ENCODE peak calls at places on chromosomes 16 and 17, in ten cellular contexts. B is WTC11, Y is glomerular endothelial cell, T is GM10248, Z is aorta, F is T47D, X is coronary artery, S is iPS DF 19.7, P is esophagus muscularis mucosa, U is NCI-H2029 treated with DMSO at 0.1 percent for 48 hours. K is an unnamed sample.

GRCh38 chr17:76262732-76263344 is 2.3 kb upstream of the UBALD2 start:
- DNase-seq in T (peak), B (no peak), S (no peak), P (no peak), Y (no peak), Z (no peak), F (peak), U (peak), X (no peak), K (no peak)

GRCh38 chr17:7173687-7174602 is 5.2 kb downstream of the ASGR1 start:
- DNase-seq in T (peak), F (no peak), X (no peak), Z (peak), P (no peak), Y (no peak), B (peak), U (no peak), S (no peak), K (peak)

GRCh38 chr16:20079106-20079505 is 5.4 kb upstream of the GPR139 start:
- DNase-seq in P (no peak), T (no peak), S (no peak), B (no peak), F (no peak), X (no peak), U (no peak), Y (no peak), Z (no peak), K (no peak)

GRCh38 chr17:16215965-16216316 is 607 bp upstream of the NCOR1 start:
- DNase-seq in F (no peak), U (no peak), Z (no peak), Y (no peak), T (peak), S (peak), X (no peak), P (no peak), B (peak), K (no peak)

GRCh38 chr16:8481810-8482209 is 108.5 kb downstream of the TMEM114 start:
- DNase-seq in Y (no peak), U (no peak), Z (no peak), P (no peak), S (no peak), F (no peak), T (no peak), B (no peak), X (no peak), K (no peak)

GRCh38 chr17:77178050-77178449 is 37.3 kb downstream of the SEC14L1 start:
- DNase-seq in F (no peak), S (no peak), P (no peak), X (no peak), B (no peak), T (no peak), Y (no peak), U (no peak), Z (no peak), K (no peak)

GRCh38 chr17:72173475-72174116 is 52.8 kb downstream of the SOX9 start:
- DNase-seq in S (no peak), T (no peak), Y (no peak), F (no peak), U (peak), X (no peak), P (no peak), B (no peak), Z (no peak), K (no peak)

GRCh38 chr17:50107790-50108414 is 12.8 kb downstream of the PDK2 start:
- DNase-seq in T (no peak), P (no peak), F (no peak), B (no peak), S (no peak), Y (no peak), U (no peak), Z (no peak), X (no peak), K (no peak)

GRCh38 chr16:57681950-57682728 is 12.5 kb upstream of the DRC7 start:
- DNase-seq in Y (no peak), U (no peak), P (no peak), X (no peak), T (no peak), S (no peak), Z (peak), F (no peak), B (no peak), K (no peak)

GRCh38 chr17:59804910-59805381 is 87.8 kb downstream of the TUBD1 start:
- DNase-seq in Y (no peak), X (no peak), T (no peak), S (no peak), U (peak), Z (no peak), F (peak), P (no peak), B (no peak), K (no peak)

GRCh38 chr17:80470603-80471002 is 5.8 kb downstream of the NPTX1 start:
- DNase-seq in Y (no peak), T (no peak), U (no peak), F (no peak), X (no peak), Z (no peak), P (no peak), B (no peak), S (no peak), K (no peak)

GRCh38 chr17:213286-214105 is 32.0 kb upstream of the DOC2B start:
- DNase-seq in T (no peak), Y (no peak), F (no peak), Z (peak), S (no peak), X (no peak), U (no peak), P (no peak), B (peak), K (no peak)

GRCh38 chr16:49884033-49884707 is 28.3 kb upstream of the ZNF423 start:
- DNase-seq in Z (no peak), U (no peak), B (no peak), T (no peak), X (no peak), Y (no peak), P (no peak), S (no peak), F (peak), K (no peak)

GRCh38 chr17:38559880-38560230 is 45.9 kb downstream of the SRCIN1 start:
- DNase-seq in Z (no peak), S (no peak), P (no peak), X (no peak), U (no peak), B (no peak), F (no peak), Y (no peak), T (no peak), K (no peak)

GRCh38 chr17:48751172-48751571 is 22.6 kb upstream of the HOXB13 start:
- DNase-seq in T (no peak), S (no peak), U (no peak), P (no peak), B (no peak), X (no peak), Z (no peak), Y (no peak), F (peak), K (no peak)

GRCh38 chr17:57808882-57809281 is 41.0 kb downstream of the MRPS23 start:
- DNase-seq in B (no peak), P (peak), Z (no peak), U (no peak), S (no peak), Y (no peak), F (no peak), X (no peak), T (no peak), K (no peak)

GRCh38 chr17:50062323-50063243 is 6.7 kb downstream of the ITGA3 start:
- DNase-seq in T (no peak), Y (no peak), P (no peak), F (peak), U (no peak), Z (peak), B (no peak), S (no peak), X (peak), K (no peak)

GRCh38 chr16:17389392-17389791 is 81.4 kb downstream of the XYLT1 start:
- DNase-seq in Z (no peak), B (no peak), P (no peak), S (no peak), X (no peak), U (no peak), F (peak), T (no peak), Y (no peak), K (no peak)